ENCODE peak calls at places on chromosomes 7 and 10, in seven cellular contexts. One of them, this sample, is unnamed.
A peak's percentile ranks its signal among the peaks of the same experiment; 100 is the strongest.

GRCh38 chr10:96473866-96474265 is 39.9 kb downstream of the TLL2 start:
- DNase-seq in kidney epithelial cell: no peak
- DNase-seq in pancreas: no peak
- DNase-seq in psoas muscle: no peak
- DNase-seq in Panc1: no peak
- DNase-seq in astrocyte: no peak
- DNase-seq in CD8-positive, alpha-beta T cell: no peak
- DNase-seq in this sample: no peak

GRCh38 chr10:8183241-8183704 is 128.8 kb downstream of the GATA3 start:
- DNase-seq in kidney epithelial cell: no peak
- DNase-seq in pancreas: no peak
- DNase-seq in psoas muscle: no peak
- DNase-seq in Panc1: no peak
- DNase-seq in astrocyte: peak; percentile 87
- DNase-seq in CD8-positive, alpha-beta T cell: no peak
- DNase-seq in this sample: no peak

GRCh38 chr10:131901181-131901829 is 497 bp downstream of the PPP2R2D start:
- DNase-seq in kidney epithelial cell: no peak
- DNase-seq in pancreas: peak; percentile 65
- DNase-seq in psoas muscle: peak; percentile 74
- DNase-seq in Panc1: no peak
- DNase-seq in astrocyte: no peak
- DNase-seq in CD8-positive, alpha-beta T cell: no peak
- DNase-seq in this sample: peak; percentile 25

GRCh38 chr10:18501198-18501597 is 150.2 kb downstream of the NSUN6 start:
- DNase-seq in kidney epithelial cell: peak; percentile 43
- DNase-seq in pancreas: no peak
- DNase-seq in psoas muscle: no peak
- DNase-seq in Panc1: no peak
- DNase-seq in astrocyte: peak; percentile 46
- DNase-seq in CD8-positive, alpha-beta T cell: no peak
- DNase-seq in this sample: no peak

GRCh38 chr10:93413252-93413689 is 68.9 kb downstream of the MYOF start:
- DNase-seq in kidney epithelial cell: no peak
- DNase-seq in pancreas: no peak
- DNase-seq in psoas muscle: no peak
- DNase-seq in Panc1: no peak
- DNase-seq in astrocyte: no peak
- DNase-seq in CD8-positive, alpha-beta T cell: peak; percentile 1
- DNase-seq in this sample: no peak

GRCh38 chr7:98283127-98283886 is 1.8 kb downstream of the BRI3 start:
- DNase-seq in kidney epithelial cell: no peak
- DNase-seq in pancreas: no peak
- DNase-seq in psoas muscle: peak; percentile 87
- DNase-seq in Panc1: no peak
- DNase-seq in astrocyte: peak; percentile 51
- DNase-seq in CD8-positive, alpha-beta T cell: no peak
- DNase-seq in this sample: no peak

GRCh38 chr7:253491-254336 is 36.3 kb upstream of the FOXL3 start:
- DNase-seq in kidney epithelial cell: no peak
- DNase-seq in pancreas: no peak
- DNase-seq in psoas muscle: peak; percentile 49
- DNase-seq in Panc1: no peak
- DNase-seq in astrocyte: no peak
- DNase-seq in CD8-positive, alpha-beta T cell: no peak
- DNase-seq in this sample: no peak

GRCh38 chr10:112580267-112580666 is 133.3 kb downstream of the VTI1A start:
- DNase-seq in kidney epithelial cell: no peak
- DNase-seq in pancreas: no peak
- DNase-seq in psoas muscle: no peak
- DNase-seq in Panc1: no peak
- DNase-seq in astrocyte: no peak
- DNase-seq in CD8-positive, alpha-beta T cell: no peak
- DNase-seq in this sample: no peak

GRCh38 chr7:79319369-79319768 is 134.1 kb downstream of the MAGI2 start:
- DNase-seq in kidney epithelial cell: no peak
- DNase-seq in pancreas: no peak
- DNase-seq in psoas muscle: no peak
- DNase-seq in Panc1: no peak
- DNase-seq in astrocyte: no peak
- DNase-seq in CD8-positive, alpha-beta T cell: no peak
- DNase-seq in this sample: no peak

GRCh38 chr7:98619450-98620321 is 2.6 kb downstream of the NPTX2 start:
- DNase-seq in kidney epithelial cell: no peak
- DNase-seq in pancreas: peak; percentile 87
- DNase-seq in psoas muscle: no peak
- DNase-seq in Panc1: no peak
- DNase-seq in astrocyte: peak; percentile 57
- DNase-seq in CD8-positive, alpha-beta T cell: no peak
- DNase-seq in this sample: no peak

GRCh38 chr10:13448216-13448615 is 80.6 kb downstream of the BEND7 start:
- DNase-seq in kidney epithelial cell: no peak
- DNase-seq in pancreas: no peak
- DNase-seq in psoas muscle: no peak
- DNase-seq in Panc1: no peak
- DNase-seq in astrocyte: peak; percentile 92
- DNase-seq in CD8-positive, alpha-beta T cell: no peak
- DNase-seq in this sample: no peak

GRCh38 chr10:118409295-118409694 is 67.2 kb upstream of the FAM204A start:
- DNase-seq in kidney epithelial cell: no peak
- DNase-seq in pancreas: no peak
- DNase-seq in psoas muscle: no peak
- DNase-seq in Panc1: no peak
- DNase-seq in astrocyte: no peak
- DNase-seq in CD8-positive, alpha-beta T cell: no peak
- DNase-seq in this sample: no peak

GRCh38 chr7:116687801-116688201 is 15.8 kb downstream of the MET start:
- DNase-seq in kidney epithelial cell: peak; percentile 69
- DNase-seq in pancreas: no peak
- DNase-seq in psoas muscle: no peak
- DNase-seq in Panc1: peak; percentile 72
- DNase-seq in astrocyte: peak; percentile 86
- DNase-seq in CD8-positive, alpha-beta T cell: no peak
- DNase-seq in this sample: no peak

GRCh38 chr7:97003262-97004236 is 1.8 kb upstream of the DLX6 start:
- DNase-seq in kidney epithelial cell: no peak
- DNase-seq in pancreas: no peak
- DNase-seq in psoas muscle: no peak
- DNase-seq in Panc1: no peak
- DNase-seq in astrocyte: no peak
- DNase-seq in CD8-positive, alpha-beta T cell: no peak
- DNase-seq in this sample: no peak

GRCh38 chr10:64014281-64014680 is 493.1 kb downstream of the REEP3 start:
- DNase-seq in kidney epithelial cell: no peak
- DNase-seq in pancreas: no peak
- DNase-seq in psoas muscle: no peak
- DNase-seq in Panc1: no peak
- DNase-seq in astrocyte: no peak
- DNase-seq in CD8-positive, alpha-beta T cell: no peak
- DNase-seq in this sample: no peak

GRCh38 chr10:11515596-11516418 is 95.6 kb downstream of the USP6NL start:
- DNase-seq in kidney epithelial cell: no peak
- DNase-seq in pancreas: peak; percentile 18
- DNase-seq in psoas muscle: no peak
- DNase-seq in Panc1: peak; percentile 43
- DNase-seq in astrocyte: peak; percentile 21
- DNase-seq in CD8-positive, alpha-beta T cell: peak; percentile 3
- DNase-seq in this sample: no peak

GRCh38 chr7:8831386-8831785 is 398.0 kb downstream of the NXPH1 start:
- DNase-seq in kidney epithelial cell: peak; percentile 21
- DNase-seq in pancreas: no peak
- DNase-seq in psoas muscle: no peak
- DNase-seq in Panc1: no peak
- DNase-seq in astrocyte: peak; percentile 30
- DNase-seq in CD8-positive, alpha-beta T cell: no peak
- DNase-seq in this sample: no peak

GRCh38 chr7:2959343-2959680 is 84.4 kb downstream of the CARD11 start:
- DNase-seq in kidney epithelial cell: no peak
- DNase-seq in pancreas: no peak
- DNase-seq in psoas muscle: no peak
- DNase-seq in Panc1: no peak
- DNase-seq in astrocyte: no peak
- DNase-seq in CD8-positive, alpha-beta T cell: no peak
- DNase-seq in this sample: peak; percentile 16

GRCh38 chr10:11838298-11838852 is 15.2 kb downstream of the PROSER2 start:
- DNase-seq in kidney epithelial cell: no peak
- DNase-seq in pancreas: no peak
- DNase-seq in psoas muscle: no peak
- DNase-seq in Panc1: no peak
- DNase-seq in astrocyte: no peak
- DNase-seq in CD8-positive, alpha-beta T cell: no peak
- DNase-seq in this sample: no peak

GRCh38 chr10:125152646-125153368 is 7.6 kb downstream of the CTBP2 start:
- DNase-seq in kidney epithelial cell: no peak
- DNase-seq in pancreas: peak; percentile 53
- DNase-seq in psoas muscle: peak; percentile 84
- DNase-seq in Panc1: no peak
- DNase-seq in astrocyte: no peak
- DNase-seq in CD8-positive, alpha-beta T cell: no peak
- DNase-seq in this sample: peak; percentile 58

GRCh38 chr10:34627741-34628140 is 187.4 kb downstream of the PARD3 start:
- DNase-seq in kidney epithelial cell: no peak
- DNase-seq in pancreas: no peak
- DNase-seq in psoas muscle: no peak
- DNase-seq in Panc1: no peak
- DNase-seq in astrocyte: no peak
- DNase-seq in CD8-positive, alpha-beta T cell: no peak
- DNase-seq in this sample: no peak

GRCh38 chr10:125123363-125124113 is 36.8 kb downstream of the CTBP2 start:
- DNase-seq in kidney epithelial cell: peak; percentile 53
- DNase-seq in pancreas: peak; percentile 94
- DNase-seq in psoas muscle: peak; percentile 93
- DNase-seq in Panc1: peak; percentile 60
- DNase-seq in astrocyte: peak; percentile 72
- DNase-seq in CD8-positive, alpha-beta T cell: no peak
- DNase-seq in this sample: peak; percentile 63

GRCh38 chr10:74923556-74923955 is 97.2 kb downstream of the KAT6B start:
- DNase-seq in kidney epithelial cell: no peak
- DNase-seq in pancreas: no peak
- DNase-seq in psoas muscle: no peak
- DNase-seq in Panc1: no peak
- DNase-seq in astrocyte: no peak
- DNase-seq in CD8-positive, alpha-beta T cell: no peak
- DNase-seq in this sample: no peak

GRCh38 chr7:116788542-116789197 is 73.7 kb upstream of the CAPZA2 start:
- DNase-seq in kidney epithelial cell: no peak
- DNase-seq in pancreas: no peak
- DNase-seq in psoas muscle: no peak
- DNase-seq in Panc1: no peak
- DNase-seq in astrocyte: no peak
- DNase-seq in CD8-positive, alpha-beta T cell: no peak
- DNase-seq in this sample: no peak

GRCh38 chr7:722847-723246 is 3.7 kb upstream of the DNAAF5 start:
- DNase-seq in kidney epithelial cell: no peak
- DNase-seq in pancreas: no peak
- DNase-seq in psoas muscle: no peak
- DNase-seq in Panc1: no peak
- DNase-seq in astrocyte: no peak
- DNase-seq in CD8-positive, alpha-beta T cell: no peak
- DNase-seq in this sample: no peak

GRCh38 chr10:130400890-130401289 is 264.7 kb downstream of the GLRX3 start:
- DNase-seq in kidney epithelial cell: no peak
- DNase-seq in pancreas: no peak
- DNase-seq in psoas muscle: no peak
- DNase-seq in Panc1: no peak
- DNase-seq in astrocyte: no peak
- DNase-seq in CD8-positive, alpha-beta T cell: no peak
- DNase-seq in this sample: no peak

GRCh38 chr10:110225756-110226554 is 18.6 kb downstream of the MXI1 start:
- DNase-seq in kidney epithelial cell: no peak
- DNase-seq in pancreas: peak; percentile 92
- DNase-seq in psoas muscle: peak; percentile 95
- DNase-seq in Panc1: no peak
- DNase-seq in astrocyte: peak; percentile 85
- DNase-seq in CD8-positive, alpha-beta T cell: peak; percentile 79
- DNase-seq in this sample: peak; percentile 91

GRCh38 chr10:24209946-24210491 is 1.1 kb downstream of the KIAA1217 start:
- DNase-seq in kidney epithelial cell: peak; percentile 62
- DNase-seq in pancreas: no peak
- DNase-seq in psoas muscle: no peak
- DNase-seq in Panc1: no peak
- DNase-seq in astrocyte: peak; percentile 84
- DNase-seq in CD8-positive, alpha-beta T cell: no peak
- DNase-seq in this sample: no peak
- H3K4me3 ChIP-seq in kidney epithelial cell: peak overlapping the region; percentile 54
- H3K4me3 ChIP-seq in pancreas: peak overlapping the region; percentile 58
- H3K4me3 ChIP-seq in psoas muscle: peak overlapping the region; percentile 67
- H3K4me3 ChIP-seq in Panc1: peak overlapping the region; percentile 47
- H3K4me3 ChIP-seq in astrocyte: peak overlapping the region; percentile 64
- H3K4me3 ChIP-seq in CD8-positive, alpha-beta T cell: no peak overlapping the region
- H3K4me3 ChIP-seq in this sample: peak overlapping the region; percentile 39

GRCh38 chr7:54215424-54215823 is 326.8 kb upstream of the VSTM2A start:
- DNase-seq in kidney epithelial cell: no peak
- DNase-seq in pancreas: no peak
- DNase-seq in psoas muscle: no peak
- DNase-seq in Panc1: no peak
- DNase-seq in astrocyte: no peak
- DNase-seq in CD8-positive, alpha-beta T cell: no peak
- DNase-seq in this sample: no peak
- TF ChIP-seq CTCF in kidney epithelial cell: no peak
- TF ChIP-seq CTCF in pancreas: no peak
- TF ChIP-seq CTCF in psoas muscle: no peak
- TF ChIP-seq CTCF in Panc1: no peak
- TF ChIP-seq CTCF in astrocyte: no peak
- TF ChIP-seq CTCF in CD8-positive, alpha-beta T cell: no peak
- TF ChIP-seq CTCF in this sample: no peak

DNA sequence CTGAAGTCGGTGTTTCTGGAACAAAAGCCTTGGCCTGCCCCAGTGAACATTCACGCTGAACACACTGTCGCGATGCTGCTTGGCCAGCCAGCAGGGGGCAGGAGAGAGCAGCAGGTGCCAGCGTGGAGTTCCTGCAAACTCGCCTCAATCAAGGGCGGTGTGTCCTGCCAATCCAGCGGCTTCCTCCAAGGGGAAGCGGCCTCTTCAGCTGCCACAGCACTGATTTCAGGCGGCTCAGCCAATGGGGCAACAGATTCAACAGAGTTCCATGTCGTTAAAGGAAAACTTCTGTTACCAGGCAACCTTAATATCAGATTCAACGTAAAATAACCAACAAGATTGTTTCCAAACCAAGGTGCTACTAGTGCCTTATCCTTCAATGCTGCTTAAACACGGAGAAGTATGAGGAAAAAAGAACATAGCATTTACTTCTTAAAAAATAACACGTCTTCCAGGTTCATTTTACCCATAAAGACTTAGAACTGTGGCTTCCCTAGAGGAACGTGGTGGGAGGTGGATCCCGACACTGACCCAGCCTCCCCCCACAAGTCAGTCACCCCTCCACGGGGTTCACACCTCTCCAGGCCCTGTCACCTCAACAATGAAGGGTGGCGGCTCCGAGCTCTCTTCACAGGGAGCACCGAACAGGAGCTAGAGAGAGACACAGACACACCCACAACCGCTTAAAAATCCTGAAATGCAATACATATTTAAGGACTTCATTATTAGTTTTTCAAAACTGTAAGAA is 178.2 kb downstream of the DIP2C start:
- DNase-seq in kidney epithelial cell: peak; percentile 80
- DNase-seq in pancreas: peak; percentile 86
- DNase-seq in psoas muscle: peak; percentile 98
- DNase-seq in Panc1: peak; percentile 67
- DNase-seq in astrocyte: peak; percentile 88
- DNase-seq in CD8-positive, alpha-beta T cell: peak; percentile 51
- DNase-seq in this sample: peak; percentile 94
- H3K4me3 ChIP-seq in kidney epithelial cell: no peak overlapping the region
- H3K4me3 ChIP-seq in pancreas: no peak overlapping the region
- H3K4me3 ChIP-seq in psoas muscle: peak overlapping the region; percentile 40
- H3K4me3 ChIP-seq in Panc1: peak overlapping the region; percentile 13
- H3K4me3 ChIP-seq in astrocyte: no peak overlapping the region
- H3K4me3 ChIP-seq in CD8-positive, alpha-beta T cell: no peak overlapping the region
- H3K4me3 ChIP-seq in this sample: peak overlapping the region; percentile 28

GRCh38 chr7:95190515-95190914 is 133.8 kb downstream of the PON1 start:
- DNase-seq in kidney epithelial cell: no peak
- DNase-seq in pancreas: no peak
- DNase-seq in psoas muscle: no peak
- DNase-seq in Panc1: no peak
- DNase-seq in astrocyte: no peak
- DNase-seq in CD8-positive, alpha-beta T cell: no peak
- DNase-seq in this sample: no peak
- TF ChIP-seq CTCF in kidney epithelial cell: peak; percentile 2
- TF ChIP-seq CTCF in pancreas: no peak
- TF ChIP-seq CTCF in psoas muscle: no peak
- TF ChIP-seq CTCF in Panc1: peak; percentile 27
- TF ChIP-seq CTCF in astrocyte: no peak
- TF ChIP-seq CTCF in CD8-positive, alpha-beta T cell: no peak
- TF ChIP-seq CTCF in this sample: no peak